ENCODE peak calls at places on chromosome 13, in seven cellular contexts. J, X, Z, A, N, B and S are unnamed samples.
A peak's percentile ranks its signal among the peaks of the same experiment; 100 is the strongest.

GRCh38 chr13:35978607-35979316 is 152.4 kb downstream of the DCLK1 start:
- DNase-seq in N (no peak), B (no peak), X (no peak), J (no peak), A (no peak), Z (peak; percentile 31), S (peak; percentile 66)

GRCh38 chr13:35349052-35349451 is 127.4 kb downstream of the MAB21L1 start:
- DNase-seq in J (no peak), Z (no peak), B (no peak), N (no peak), A (no peak), X (no peak), S (no peak)

GRCh38 chr13:40398060-40398459 is 268.4 kb downstream of the FOXO1 start:
- DNase-seq in B (no peak), X (no peak), Z (no peak), J (no peak), A (no peak), N (no peak), S (no peak)

GRCh38 chr13:60139272-60139671 is 24.5 kb downstream of the DIAPH3 start:
- DNase-seq in B (no peak), X (no peak), N (no peak), A (no peak), Z (no peak), J (no peak), S (no peak)

GRCh38 chr13:73984949-73985691 is 149.1 kb downstream of the KLF12 start:
- DNase-seq in X (peak; percentile 17), J (no peak), A (no peak), Z (no peak), B (peak; percentile 53), N (no peak), S (no peak)

GRCh38 chr13:88183440-88183839 is 512.3 kb downstream of the SLITRK5 start:
- DNase-seq in X (no peak), B (no peak), Z (no peak), J (no peak), N (no peak), A (no peak), S (no peak)

GRCh38 chr13:21012841-21013681 is 48.3 kb downstream of the LATS2 start:
- DNase-seq in J (no peak), Z (no peak), X (no peak), A (no peak), B (no peak), N (no peak), S (no peak)

GRCh38 chr13:112941349-112941748 is 27.7 kb upstream of the MCF2L start:
- DNase-seq in Z (no peak), N (no peak), J (no peak), A (no peak), X (no peak), B (no peak), S (no peak)

GRCh38 chr13:25214371-25215252 is 42.5 kb upstream of the AMER2 start:
- DNase-seq in Z (peak; percentile 37), B (peak; percentile 22), J (no peak), A (no peak), X (no peak), N (no peak), S (peak; percentile 52)

GRCh38 chr13:69389899-69390298 is 717.7 kb upstream of the ATXN8OS start:
- DNase-seq in X (no peak), A (no peak), Z (no peak), J (no peak), N (no peak), B (no peak), S (no peak)

GRCh38 chr13:49053215-49053614 is 77.5 kb downstream of the FNDC3A start:
- DNase-seq in Z (no peak), X (no peak), B (no peak), J (no peak), N (no peak), A (no peak), S (no peak)

GRCh38 chr13:73989244-73989843 is 144.9 kb downstream of the KLF12 start:
- DNase-seq in B (no peak), A (no peak), Z (no peak), X (no peak), J (no peak), N (no peak), S (no peak)

GRCh38 chr13:25910243-25910642 is 141.6 kb downstream of the SHISA2 start:
- DNase-seq in X (no peak), N (no peak), B (no peak), Z (no peak), A (peak; percentile 62), J (no peak), S (no peak)

GRCh38 chr13:78404961-78405360 is 198.4 kb downstream of the POU4F1 start:
- DNase-seq in Z (no peak), J (no peak), A (no peak), B (no peak), X (no peak), N (no peak), S (no peak)

GRCh38 chr13:22103046-22103445 is 432.2 kb downstream of the FGF9 start:
- DNase-seq in X (no peak), Z (no peak), B (no peak), J (no peak), A (no peak), N (no peak), S (no peak)

GRCh38 chr13:48731957-48732569 is 78.3 kb downstream of the CYSLTR2 start:
- DNase-seq in X (peak; percentile 39), B (no peak), Z (no peak), N (peak; percentile 16), A (no peak), J (peak; percentile 59), S (peak; percentile 82)

GRCh38 chr13:107886118-107886517 is 329.2 kb downstream of the LIG4 start:
- DNase-seq in A (no peak), X (no peak), J (no peak), B (no peak), Z (no peak), N (no peak), S (no peak)

GRCh38 chr13:36353001-36353400 is 6.8 kb upstream of the SPART start:
- DNase-seq in Z (no peak), A (no peak), B (no peak), X (no peak), J (no peak), N (no peak), S (no peak)

GRCh38 chr13:25109341-25109740 is 13.4 kb downstream of the PABPC3 start:
- DNase-seq in J (no peak), B (no peak), X (no peak), N (no peak), Z (no peak), A (no peak), S (no peak)

GRCh38 chr13:41652735-41653361 is 195.5 kb downstream of the RGCC start:
- DNase-seq in X (no peak), J (no peak), B (no peak), Z (no peak), N (no peak), A (no peak), S (peak; percentile 46)

GRCh38 chr13:95540848-95541247 is 11.7 kb upstream of the CLDN10 start:
- DNase-seq in A (no peak), N (no peak), X (peak; percentile 57), Z (no peak), J (no peak), B (peak; percentile 39), S (no peak)

GRCh38 chr13:19606152-19606551 is 27.3 kb upstream of the MPHOSPH8 start:
- DNase-seq in Z (no peak), B (no peak), A (no peak), X (no peak), N (no peak), J (no peak), S (no peak)

GRCh38 chr13:103663996-103664395 is 597.8 kb upstream of the SLC10A2 start:
- DNase-seq in B (no peak), N (no peak), Z (no peak), X (no peak), A (no peak), J (no peak), S (no peak)

GRCh38 chr13:31073859-31074718 is 87.6 kb downstream of the HSPH1 start:
- DNase-seq in N (no peak), A (no peak), J (no peak), B (no peak), Z (no peak), X (no peak), S (no peak)

GRCh38 chr13:108315955-108316354 is 46.4 kb downstream of the TNFSF13B start:
- DNase-seq in X (no peak), A (no peak), B (no peak), Z (no peak), N (no peak), J (no peak), S (no peak)

GRCh38 chr13:33349996-33350826 is 64.7 kb upstream of the STARD13 start:
- DNase-seq in Z (peak; percentile 69), J (peak; percentile 74), N (no peak), B (peak; percentile 65), X (peak; percentile 65), A (peak; percentile 40), S (no peak)
- H3K4me3 ChIP-seq in Z (peak overlapping the region; percentile 81), J (peak overlapping the region; percentile 76), N (peak overlapping the region; percentile 53), B (peak overlapping the region; percentile 81), X (peak overlapping the region; percentile 89), A (peak overlapping the region; percentile 59), S (peak overlapping the region; percentile 51)

DNA sequence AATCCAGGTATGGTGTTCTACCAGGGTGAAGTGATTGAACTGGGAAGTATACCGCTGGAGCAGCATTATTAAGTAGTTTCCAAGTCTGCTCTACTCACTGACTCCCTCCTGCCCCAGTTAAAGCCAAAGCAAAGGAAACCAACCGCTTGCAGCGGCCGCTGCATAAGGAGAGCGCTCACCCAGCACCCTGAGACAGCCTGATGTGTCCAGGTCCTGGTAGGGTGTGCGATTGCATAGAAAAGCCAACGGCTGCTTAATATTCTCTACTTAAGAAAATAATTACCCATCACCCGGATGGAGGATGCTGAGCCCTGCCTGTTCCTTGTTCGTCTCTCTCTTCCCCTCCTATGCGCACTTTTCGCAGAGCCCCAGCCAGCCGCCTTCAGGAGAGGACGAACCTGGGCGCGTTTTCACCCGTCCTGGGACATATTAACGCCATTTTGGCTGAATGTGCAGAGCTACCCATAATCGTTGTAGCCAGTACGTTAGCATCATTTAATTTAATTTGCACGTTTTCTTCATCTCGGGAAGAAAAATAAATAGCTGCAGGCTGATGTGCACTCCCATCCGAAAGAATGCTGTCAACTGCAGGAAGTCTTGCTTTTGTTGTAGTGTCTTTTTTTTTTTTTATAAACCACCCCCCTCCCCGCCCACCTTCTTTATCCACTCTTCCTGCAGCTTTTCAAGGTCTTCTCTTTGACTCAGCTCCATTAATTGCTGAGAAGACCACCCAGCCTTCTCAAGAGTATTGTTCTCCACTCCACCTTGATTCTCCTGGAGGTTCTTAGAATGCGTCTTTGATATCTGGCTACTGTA is 214.4 kb downstream of the TEX29 start:
- DNase-seq in N (no peak), A (no peak), B (no peak), J (no peak), X (no peak), Z (no peak), S (no peak)
- H3K4me1 ChIP-seq in N (peaks cover 7% of the 10 kb centered on the region), A (no peaks in the 10 kb centered on the region), B (no peaks in the 10 kb centered on the region), J (no peaks in the 10 kb centered on the region), X (no peaks in the 10 kb centered on the region), Z (no peaks in the 10 kb centered on the region), S (no peaks in the 10 kb centered on the region)

GRCh38 chr13:106550570-106551135 is 15.2 kb upstream of the EFNB2 start:
- DNase-seq in N (no peak), A (no peak), B (no peak), X (no peak), J (no peak), Z (no peak), S (no peak)
- H3K4me3 ChIP-seq in N (no peak overlapping the region), A (no peak overlapping the region), B (no peak overlapping the region), X (no peak overlapping the region), J (no peak overlapping the region), Z (no peak overlapping the region), S (no peak overlapping the region)

DNA sequence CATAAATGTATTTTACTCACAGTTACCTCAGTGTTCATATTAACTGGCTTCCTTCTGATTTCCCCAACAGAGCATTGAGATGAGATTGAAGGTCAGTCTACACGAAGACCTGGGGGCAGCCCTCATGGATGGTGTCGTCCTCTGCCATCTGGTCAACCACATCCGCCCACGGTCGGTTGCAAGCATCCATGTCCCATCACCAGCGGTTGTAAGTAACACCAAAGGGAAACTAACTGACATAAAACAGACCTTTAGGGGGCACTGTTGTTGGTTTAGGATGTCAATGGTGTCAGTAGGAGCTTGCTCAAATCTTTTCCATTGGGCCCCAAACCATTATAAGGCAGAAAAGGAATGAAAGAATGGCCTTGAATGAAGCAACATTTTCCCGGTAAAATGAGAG is 68.2 kb downstream of the ESD start:
- DNase-seq in Z (no peak), J (no peak), N (no peak), X (no peak), A (no peak), B (no peak), S (no peak)
- H3K4me1 ChIP-seq in Z (no peaks in the 10 kb centered on the region), J (no peaks in the 10 kb centered on the region), N (no peaks in the 10 kb centered on the region), X (no peaks in the 10 kb centered on the region), A (peaks cover 12% of the 10 kb centered on the region), B (no peaks in the 10 kb centered on the region), S (no peaks in the 10 kb centered on the region)